ENCODE peak calls at places on chromosomes 12 and 14, in five cellular contexts. S is GM23338, H is OCI-LY7, C is SK-N-SH, R is neural progenitor cell. I is an unnamed sample.

GRCh38 chr12:119369907-119370546 is 35.5 kb downstream of the CCDC60 start:
- DNase-seq in S (no peak), H (no peak), C (no peak), R (no peak), I (no peak)

GRCh38 chr12:46556105-46556559 is 183.6 kb upstream of the SLC38A2 start:
- DNase-seq in S (no peak), H (no peak), C (no peak), R (no peak), I (peak; percentile 58)

GRCh38 chr14:64671591-64671990 is 32.6 kb upstream of the PLEKHG3 start:
- DNase-seq in S (peak; percentile 85), H (peak; percentile 33), C (peak; percentile 69), R (peak; percentile 66), I (peak; percentile 35)

GRCh38 chr12:111404362-111405148 is 1.2 kb upstream of the SH2B3 start:
- DNase-seq in S (peak; percentile 92), H (peak; percentile 81), C (peak; percentile 51), R (peak; percentile 57), I (no peak)

GRCh38 chr12:14901228-14901562 is 15.5 kb upstream of the MGP start:
- DNase-seq in S (peak; percentile 51), H (no peak), C (no peak), R (peak; percentile 41), I (no peak)

GRCh38 chr12:52566847-52567291 is 6.8 kb downstream of the KRT74 start:
- DNase-seq in S (no peak), H (no peak), C (no peak), R (no peak), I (no peak)

GRCh38 chr14:28467611-28468010 is 299.0 kb upstream of the FOXG1 start:
- DNase-seq in S (no peak), H (no peak), C (no peak), R (no peak), I (no peak)

GRCh38 chr12:93102289-93102688 is 173.2 kb upstream of the EEA1 start:
- DNase-seq in S (no peak), H (no peak), C (no peak), R (no peak), I (no peak)

GRCh38 chr12:34126805-34127204 is 104.5 kb downstream of the ALG10 start:
- DNase-seq in S (no peak), H (no peak), C (no peak), R (no peak), I (no peak)

GRCh38 chr12:34121360-34121759 is 99.1 kb downstream of the ALG10 start:
- DNase-seq in S (no peak), H (no peak), C (no peak), R (no peak), I (no peak)

GRCh38 chr12:34124608-34125007 is 102.3 kb downstream of the ALG10 start:
- DNase-seq in S (no peak), H (no peak), C (no peak), R (no peak), I (no peak)

DNA sequence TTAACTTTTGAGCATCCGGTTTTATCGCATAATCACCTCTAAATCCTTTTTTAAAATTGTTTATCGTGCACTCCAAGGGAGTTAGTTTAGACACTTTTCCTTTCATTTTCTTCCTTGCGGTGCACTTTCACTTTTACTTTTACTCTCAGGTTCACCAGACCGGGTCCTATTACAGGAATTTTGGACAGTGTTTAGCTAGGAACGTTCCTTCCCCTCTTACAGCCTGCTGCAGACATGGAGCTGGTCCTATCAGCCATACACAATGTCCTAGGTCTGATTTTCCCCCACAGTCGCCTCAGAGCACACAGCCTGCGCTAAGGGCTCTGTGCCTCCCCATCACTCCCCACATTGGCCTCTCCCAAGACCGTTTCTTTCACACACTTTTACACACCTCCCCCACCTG is 103.9 kb downstream of the ALG10 start:
- DNase-seq in S (no peak), H (no peak), C (no peak), R (no peak), I (no peak)
- H3K4me3 ChIP-seq in S (no peak overlapping the region), H (no peak overlapping the region), C (peak overlapping the region; percentile 52), R (no peak overlapping the region), I (no peak overlapping the region)

DNA sequence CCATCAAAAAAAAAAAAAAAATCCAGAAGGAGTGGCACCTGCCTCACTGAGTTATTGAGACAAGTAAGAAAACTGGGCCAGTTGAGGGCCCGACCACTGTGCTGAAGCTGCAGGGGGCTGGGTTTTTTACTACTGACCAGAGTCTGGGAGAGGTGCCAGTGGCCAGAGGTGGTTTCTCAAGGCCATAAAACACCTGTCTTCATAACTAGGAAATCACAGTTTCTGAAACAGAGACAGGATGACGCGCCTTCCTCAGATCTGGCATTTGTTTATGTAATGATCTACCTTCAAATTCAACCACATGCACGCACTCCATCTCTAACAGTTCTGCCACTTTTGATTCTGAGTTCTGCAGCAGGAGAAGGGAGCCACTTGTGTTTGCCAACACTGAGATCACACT is 12.7 kb downstream of the TSPAN11 start:
- DNase-seq in S (no peak), H (no peak), C (no peak), R (no peak), I (peak; percentile 19)
- TF ChIP-seq EZH2phosphoT487 in S (no peak), H (no peak), C (no peak), R (no peak), I (no peak)

GRCh38 chr12:39618701-39619100 is 902 bp downstream of the ABCD2 start:
- DNase-seq in S (no peak), H (peak; percentile 7), C (no peak), R (no peak), I (no peak)

GRCh38 chr12:39616251-39616650 is 3.4 kb downstream of the ABCD2 start:
- DNase-seq in S (no peak), H (no peak), C (no peak), R (no peak), I (no peak)

GRCh38 chr12:39616666-39617065 is 2.9 kb downstream of the ABCD2 start:
- DNase-seq in S (no peak), H (no peak), C (no peak), R (no peak), I (no peak)

GRCh38 chr12:39619316-39619659 is 315 bp downstream of the ABCD2 start:
- DNase-seq in S (peak; percentile 21), H (peak; percentile 51), C (peak; percentile 32), R (peak; percentile 5), I (peak; percentile 46)

DNA sequence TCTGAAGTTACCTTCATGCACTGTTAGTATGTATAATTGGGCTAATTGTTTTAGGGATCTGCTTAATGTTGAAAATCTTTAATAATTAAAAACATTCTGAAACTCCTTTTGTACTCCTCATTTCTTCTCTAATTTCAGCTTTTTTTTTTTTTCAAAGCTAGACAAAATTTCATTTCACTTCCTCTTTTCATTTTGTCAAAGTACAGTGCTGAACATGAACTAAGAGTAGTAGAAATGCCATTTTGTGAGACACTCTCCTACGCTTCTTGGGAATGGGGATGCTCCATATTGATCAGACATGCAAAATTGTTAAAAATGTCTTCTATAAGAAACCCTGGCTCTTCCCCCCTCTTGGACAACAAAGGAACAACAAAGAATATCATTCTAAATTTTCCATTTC is 1.7 kb downstream of the ABCD2 start:
- DNase-seq in S (no peak), H (peak; percentile 67), C (no peak), R (no peak), I (peak; percentile 36)
- H3K4me3 ChIP-seq in S (no peak overlapping the region), H (peak overlapping the region; percentile 74), C (no peak overlapping the region), R (no peak overlapping the region), I (peak overlapping the region; percentile 87)

GRCh38 chr14:59055439-59056045 is 132.9 kb upstream of the DAAM1 start:
- DNase-seq in S (peak; percentile 43), H (peak; percentile 49), C (peak; percentile 65), R (peak; percentile 63), I (peak; percentile 30)
- TF ChIP-seq EZH2phosphoT487 in S (no peak), H (no peak), C (no peak), R (no peak), I (no peak)

DNA sequence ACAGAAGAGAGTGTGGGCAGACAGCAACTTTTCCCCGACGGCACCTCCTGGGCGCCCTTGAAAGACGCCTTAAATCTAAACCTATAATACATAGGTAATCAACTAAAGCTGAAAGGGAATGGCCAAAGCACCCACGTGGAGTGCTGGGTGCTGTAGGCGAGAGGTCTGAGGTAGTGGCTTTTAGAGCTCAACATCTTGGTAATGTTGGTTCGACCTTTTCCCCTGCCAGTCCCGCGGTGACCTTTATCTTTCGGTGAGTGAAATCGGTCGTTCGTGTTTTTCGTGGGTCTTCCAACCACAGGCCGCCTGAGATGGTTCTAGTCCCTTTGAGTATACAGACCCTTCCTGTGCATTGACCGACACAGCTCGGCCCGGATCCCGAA is 9.1 kb downstream of the OR6S1 start:
- DNase-seq in S (peak; percentile 42), H (no peak), C (no peak), R (no peak), I (no peak)
- H3K4me3 ChIP-seq in S (peak overlapping the region; percentile 74), H (no peak overlapping the region), C (peak overlapping the region; percentile 62), R (peak overlapping the region; percentile 61), I (peak overlapping the region; percentile 67)

DNA sequence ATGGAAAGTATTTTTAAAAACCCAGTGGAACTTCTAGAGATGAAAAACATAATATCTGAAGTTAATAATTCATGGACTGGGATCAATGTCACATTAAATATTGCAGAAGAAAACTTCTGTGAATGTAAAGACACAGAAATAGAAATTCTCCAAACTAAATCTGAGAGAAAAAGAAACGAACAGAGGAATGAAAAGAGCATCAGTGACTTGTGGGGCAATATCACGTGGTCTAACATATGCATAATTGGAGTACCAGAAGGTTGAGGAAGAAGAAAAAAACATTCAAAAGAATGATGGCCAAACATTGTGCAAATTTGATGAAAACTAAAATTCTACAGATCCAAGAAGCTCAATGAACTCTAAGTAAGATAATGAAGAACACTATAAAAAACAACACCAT is 130.8 kb downstream of the EFCAB11 start:
- DNase-seq in S (peak; percentile 18), H (no peak), C (no peak), R (no peak), I (no peak)
- TF ChIP-seq EZH2phosphoT487 in S (no peak), H (no peak), C (no peak), R (no peak), I (no peak)

GRCh38 chr12:113478351-113479011 is 6.8 kb upstream of the LHX5 start:
- DNase-seq in S (peak; percentile 77), H (no peak), C (no peak), R (peak; percentile 72), I (no peak)
- H3K4me3 ChIP-seq in S (peak overlapping the region; percentile 58), H (no peak overlapping the region), C (no peak overlapping the region), R (peak overlapping the region; percentile 73), I (no peak overlapping the region)

DNA sequence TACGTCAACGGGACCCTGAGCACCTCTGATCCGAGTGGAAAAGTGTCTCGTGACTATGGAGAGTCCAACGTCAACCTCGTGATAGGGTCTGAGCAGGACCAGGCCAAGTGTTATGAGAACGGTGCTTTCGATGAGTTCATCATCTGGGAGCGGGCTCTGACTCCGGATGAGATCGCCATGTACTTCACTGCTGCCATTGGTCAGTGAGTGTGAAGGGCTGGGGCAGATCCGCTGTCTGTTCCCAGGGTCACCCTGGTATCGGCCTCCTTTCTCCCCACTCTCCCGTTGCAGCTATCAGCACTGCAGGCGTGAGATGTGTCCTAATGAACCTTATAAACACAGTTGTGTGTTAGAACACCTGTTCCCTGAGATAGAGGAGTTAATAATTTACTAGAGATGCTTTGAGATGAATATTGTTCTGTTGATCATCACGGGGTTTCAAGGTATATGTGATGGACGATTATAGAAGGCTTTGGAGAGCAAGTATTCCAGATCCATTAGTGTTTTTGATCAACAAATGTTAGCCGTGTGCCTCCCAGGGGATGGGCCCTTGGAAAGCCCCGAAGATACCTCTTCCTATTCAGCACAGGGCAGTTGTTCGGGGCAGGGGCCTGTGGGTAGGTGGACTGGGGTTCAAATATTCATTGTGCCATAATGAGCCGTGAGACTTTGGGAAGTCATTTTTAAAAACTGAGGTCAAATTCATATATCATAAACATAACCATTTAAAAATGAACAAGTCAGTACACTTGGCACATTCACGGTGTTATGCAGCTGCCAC is 33.6 kb downstream of the ADGRD1 start:
- DNase-seq in S (no peak), H (no peak), C (no peak), R (no peak), I (no peak)
- TF ChIP-seq EZH2phosphoT487 in S (no peak), H (no peak), C (no peak), R (no peak), I (no peak)

GRCh38 chr14:71238835-71239234 is 331.6 kb downstream of the PCNX1 start:
- DNase-seq in S (no peak), H (no peak), C (no peak), R (no peak), I (no peak)
- H3K4me3 ChIP-seq in S (no peak overlapping the region), H (no peak overlapping the region), C (no peak overlapping the region), R (no peak overlapping the region), I (no peak overlapping the region)